ENCODE peak calls at places on chromosome 12, in four cellular contexts. B is brain microvascular endothelial cell, K is tibial artery, T is hepatocyte. U is an unnamed sample.

GRCh38 chr12:51942501-51943000 is 8.9 kb upstream of the ACVR1B start:
- DNase-seq in B (no peak), K (no peak), T (no peak), U (no peak)

GRCh38 chr12:85804663-85805062 is 31.5 kb downstream of the RASSF9 start:
- DNase-seq in B (peak), K (no peak), T (no peak), U (no peak)

GRCh38 chr12:67943295-67943892 is 45.9 kb upstream of the IFNG-AS1 start:
- DNase-seq in B (peak), K (no peak), T (peak), U (peak)

GRCh38 chr12:76316468-76316867 is 31.7 kb downstream of the BBS10 start:
- DNase-seq in B (no peak), K (no peak), T (no peak), U (no peak)

GRCh38 chr12:92928431-92928961 is 599 bp downstream of the EEA1 start:
- DNase-seq in B (peak), K (peak), T (peak), U (no peak)

GRCh38 chr12:95763809-95764253 is 26.7 kb downstream of the NTN4 start:
- DNase-seq in B (peak), K (no peak), T (peak), U (no peak)

GRCh38 chr12:107442593-107442992 is 243.0 kb upstream of the PWP1 start:
- DNase-seq in B (no peak), K (no peak), T (no peak), U (no peak)

GRCh38 chr12:94304566-94305061 is 155.1 kb downstream of the CEP83 start:
- DNase-seq in B (peak), K (no peak), T (no peak), U (no peak)

GRCh38 chr12:6062427-6063378 is 61.8 kb downstream of the VWF start:
- DNase-seq in B (no peak), K (no peak), T (peak), U (peak)

DNA sequence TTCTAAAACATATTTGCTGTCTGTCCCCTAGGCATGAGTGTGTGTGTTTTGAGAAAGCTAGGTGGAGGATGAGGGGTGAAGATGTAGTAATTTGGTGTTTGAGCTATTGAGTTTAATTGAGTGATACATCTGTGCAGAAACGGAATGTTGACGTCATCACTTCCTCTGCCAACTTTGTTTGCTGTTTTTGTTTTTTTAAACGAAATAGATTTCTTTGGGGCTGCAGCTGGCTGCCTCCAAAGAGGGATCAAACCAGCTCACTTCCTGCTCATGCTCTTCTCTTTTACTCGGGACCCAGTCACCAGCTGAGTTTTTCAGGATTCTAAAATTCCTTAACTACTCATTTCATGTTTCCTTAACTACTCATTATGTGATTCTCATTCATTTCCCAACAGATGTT is 19.5 kb upstream of the CRACR2A start:
- DNase-seq in B (no peak), K (no peak), T (no peak), U (no peak)
- H3K27ac ChIP-seq in B (no peak), K (no peak), T (no peak), U (no peak)

DNA sequence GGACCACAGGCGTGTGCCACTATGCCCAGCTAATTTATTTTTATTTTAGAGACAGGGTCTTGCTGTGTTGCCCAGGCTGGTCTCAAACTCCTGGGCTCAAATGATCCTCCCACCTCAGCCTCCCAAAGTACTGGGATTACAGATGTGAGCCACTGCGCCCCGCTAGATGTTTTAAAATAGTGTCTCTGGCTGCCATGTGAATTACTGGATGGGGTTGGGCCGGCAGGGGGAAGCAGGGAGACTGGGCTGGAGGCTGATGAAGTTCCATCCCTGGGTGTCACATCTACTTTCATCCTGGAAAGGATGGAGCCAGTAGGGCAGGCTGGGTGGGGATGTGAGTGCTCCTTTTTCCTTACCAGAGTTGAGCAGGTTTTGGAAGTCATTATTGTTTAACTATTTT is 46.1 kb downstream of the DNAH10 start:
- DNase-seq in B (peak), K (no peak), T (peak), U (no peak)
- TF ChIP-seq CTCF in B (peak), K (no peak), T (peak), U (no peak)

GRCh38 chr12:80016684-80017083 is 81.8 kb upstream of the PPP1R12A start:
- DNase-seq in B (no peak), K (no peak), T (no peak), U (no peak)
- H3K4me3 ChIP-seq in B (no peak), K (no peak), T (no peak), U (no peak)

DNA sequence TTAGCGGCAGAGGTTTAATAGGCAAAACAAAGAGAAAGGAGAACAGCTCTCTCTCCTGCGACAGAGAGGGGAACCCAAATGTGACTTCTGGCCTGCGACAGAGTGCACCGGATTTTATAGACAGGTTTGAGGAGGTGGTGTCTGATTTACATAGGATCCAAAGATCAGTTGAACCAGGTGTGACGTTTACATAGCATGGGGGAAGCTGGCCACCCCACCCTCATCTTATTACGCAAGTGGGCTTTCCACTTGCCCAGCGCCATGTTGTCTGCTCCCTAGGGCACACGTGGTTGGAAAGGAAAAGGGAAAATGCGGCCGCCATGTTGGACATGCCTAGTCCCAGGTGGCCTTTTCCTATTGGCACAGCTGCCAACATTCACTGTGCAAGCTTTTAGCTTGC is 17.4 kb downstream of the BCL2L14 start:
- DNase-seq in B (no peak), K (no peak), T (no peak), U (no peak)
- H3K27ac ChIP-seq in B (no peak), K (no peak), T (no peak), U (no peak)